ENCODE peak calls at places on chromosomes 2 and 18, in seven cellular contexts. P, K, J, R, L, Y and O are unnamed samples.

GRCh38 chr18:44887227-44887631 is 206.5 kb downstream of the SETBP1 start:
- DNase-seq in P (no peak), K (peak), J (no peak), R (no peak), L (peak), Y (peak), O (no peak)

GRCh38 chr2:232893834-232894233 is 23.8 kb downstream of the SNORC start:
- DNase-seq in P (no peak), K (no peak), J (no peak), R (no peak), L (no peak), Y (no peak), O (no peak)

GRCh38 chr2:157809212-157809611 is 66.9 kb downstream of the ACVR1 start:
- DNase-seq in P (no peak), K (no peak), J (no peak), R (no peak), L (peak), Y (no peak), O (no peak)

GRCh38 chr2:25521126-25521525 is 152.3 kb downstream of the DTNB start:
- DNase-seq in P (no peak), K (no peak), J (no peak), R (no peak), L (no peak), Y (no peak), O (no peak)

GRCh38 chr2:39481611-39482010 is 44.5 kb upstream of the MAP4K3 start:
- DNase-seq in P (no peak), K (no peak), J (no peak), R (no peak), L (peak), Y (no peak), O (no peak)

GRCh38 chr2:28117104-28117596 is 226.6 kb downstream of the BABAM2 start:
- DNase-seq in P (no peak), K (no peak), J (no peak), R (no peak), L (no peak), Y (no peak), O (no peak)

GRCh38 chr2:20641123-20641985 is 9.5 kb downstream of the HS1BP3 start:
- DNase-seq in P (no peak), K (peak), J (no peak), R (no peak), L (no peak), Y (no peak), O (no peak)

GRCh38 chr2:80459028-80459427 is 154.5 kb upstream of the LRRTM1 start:
- DNase-seq in P (no peak), K (no peak), J (no peak), R (no peak), L (no peak), Y (no peak), O (no peak)

GRCh38 chr2:214203744-214204289 is 207.0 kb upstream of the VWC2L start:
- DNase-seq in P (no peak), K (no peak), J (no peak), R (no peak), L (peak), Y (no peak), O (no peak)

GRCh38 chr18:80033181-80034067 is 810 bp upstream of the RBFA start:
- DNase-seq in P (peak), K (no peak), J (no peak), R (no peak), L (peak), Y (no peak), O (no peak)

GRCh38 chr18:64311859-64312258 is 163.0 kb upstream of the LINC00305 start:
- DNase-seq in P (no peak), K (no peak), J (no peak), R (no peak), L (no peak), Y (no peak), O (no peak)

GRCh38 chr2:26848336-26849055 is 564 bp downstream of the DPYSL5 start:
- DNase-seq in P (peak), K (no peak), J (peak), R (peak), L (no peak), Y (no peak), O (no peak)

GRCh38 chr2:56025469-56026193 is 102.0 kb upstream of the EFEMP1 start:
- DNase-seq in P (no peak), K (no peak), J (no peak), R (no peak), L (no peak), Y (no peak), O (no peak)

GRCh38 chr2:6222296-6222695 is 530.1 kb downstream of the SOX11 start:
- DNase-seq in P (no peak), K (no peak), J (no peak), R (no peak), L (no peak), Y (no peak), O (no peak)

GRCh38 chr2:30225131-30225762 is 6.1 kb upstream of the LBH start:
- DNase-seq in P (no peak), K (peak), J (peak), R (no peak), L (peak), Y (no peak), O (no peak)

GRCh38 chr2:85924522-85924921 is 35.7 kb upstream of the ST3GAL5 start:
- DNase-seq in P (no peak), K (peak), J (peak), R (no peak), L (peak), Y (no peak), O (no peak)

GRCh38 chr2:185628985-185629384 is 109.6 kb upstream of the FSIP2 start:
- DNase-seq in P (no peak), K (no peak), J (no peak), R (no peak), L (no peak), Y (no peak), O (no peak)

GRCh38 chr2:11853197-11853588 is 106.8 kb downstream of the LPIN1 start:
- DNase-seq in P (no peak), K (no peak), J (no peak), R (no peak), L (no peak), Y (no peak), O (no peak)

GRCh38 chr18:9446839-9447238 is 28.5 kb upstream of the RALBP1 start:
- DNase-seq in P (no peak), K (no peak), J (no peak), R (no peak), L (no peak), Y (no peak), O (no peak)

GRCh38 chr2:30385327-30385726 is 61.7 kb upstream of the LCLAT1 start:
- DNase-seq in P (no peak), K (no peak), J (no peak), R (peak), L (peak), Y (no peak), O (no peak)

GRCh38 chr2:230797515-230798495 is 66.9 kb upstream of the ITM2C start:
- DNase-seq in P (no peak), K (no peak), J (no peak), R (no peak), L (no peak), Y (no peak), O (no peak)

GRCh38 chr2:58644992-58645391 is 403.9 kb upstream of the FANCL start:
- DNase-seq in P (no peak), K (no peak), J (no peak), R (no peak), L (no peak), Y (no peak), O (no peak)

GRCh38 chr18:39624934-39625333 is 2059.3 kb upstream of the CELF4 start:
- DNase-seq in P (no peak), K (no peak), J (no peak), R (no peak), L (peak), Y (no peak), O (no peak)

GRCh38 chr2:182415771-182416170 is 11.1 kb downstream of the PDE1A start:
- DNase-seq in P (no peak), K (no peak), J (no peak), R (no peak), L (no peak), Y (no peak), O (no peak)

GRCh38 chr2:60168247-60168646 is 385.2 kb downstream of the BCL11A start:
- DNase-seq in P (no peak), K (no peak), J (no peak), R (no peak), L (no peak), Y (no peak), O (no peak)

GRCh38 chr18:63263444-63263843 is 56.1 kb downstream of the BCL2 start:
- DNase-seq in P (no peak), K (no peak), J (no peak), R (no peak), L (no peak), Y (no peak), O (no peak)

GRCh38 chr2:96921561-96922303 is 51.9 kb upstream of the SEMA4C start:
- DNase-seq in P (no peak), K (no peak), J (no peak), R (no peak), L (no peak), Y (no peak), O (no peak)